ENCODE peak calls at places on chromosomes 4 and X, in eight cellular contexts. One of them, this sample, is unnamed.

GRCh38 chr4:83606898-83607297 is 71.0 kb downstream of the GPAT3 start:
- DNase-seq in AG09309: no peak
- DNase-seq in ascending aorta: no peak
- DNase-seq in GM03348: no peak
- DNase-seq in SK-N-SH: no peak
- DNase-seq in bronchial epithelial cell: no peak
- DNase-seq in effector memory CD8-positive, alpha-beta T cell: no peak
- DNase-seq in stimulated activated CD8-positive, alpha-beta memory T cell treated with anti-CD3 and anti-CD28 coated beads, Interleukin-12 subunit alpha, Interleukin-12 subunit beta, amount 100 ng/mL, for 4 hours: no peak
- DNase-seq in this sample: no peak

GRCh38 chr4:76640252-76640925 is 205.4 kb downstream of the SHROOM3 start:
- DNase-seq in ascending aorta: no peak
- DNase-seq in AG09309: no peak
- DNase-seq in GM03348: no peak
- DNase-seq in effector memory CD8-positive, alpha-beta T cell: no peak
- DNase-seq in bronchial epithelial cell: peak
- DNase-seq in SK-N-SH: no peak
- DNase-seq in stimulated activated CD8-positive, alpha-beta memory T cell treated with anti-CD3 and anti-CD28 coated beads, Interleukin-12 subunit alpha, Interleukin-12 subunit beta, amount 100 ng/mL, for 4 hours: no peak
- DNase-seq in this sample: no peak

GRCh38 chr4:122476745-122477144 is 20.2 kb upstream of the IL2 start:
- DNase-seq in stimulated activated CD8-positive, alpha-beta memory T cell treated with anti-CD3 and anti-CD28 coated beads, Interleukin-12 subunit alpha, Interleukin-12 subunit beta, amount 100 ng/mL, for 4 hours: no peak
- DNase-seq in bronchial epithelial cell: no peak
- DNase-seq in GM03348: no peak
- DNase-seq in SK-N-SH: no peak
- DNase-seq in ascending aorta: no peak
- DNase-seq in AG09309: no peak
- DNase-seq in effector memory CD8-positive, alpha-beta T cell: no peak
- DNase-seq in this sample: no peak

GRCh38 chrX:50712777-50713176 is 101.2 kb downstream of the SHROOM4 start:
- DNase-seq in effector memory CD8-positive, alpha-beta T cell: no peak
- DNase-seq in bronchial epithelial cell: no peak
- DNase-seq in stimulated activated CD8-positive, alpha-beta memory T cell treated with anti-CD3 and anti-CD28 coated beads, Interleukin-12 subunit alpha, Interleukin-12 subunit beta, amount 100 ng/mL, for 4 hours: no peak
- DNase-seq in SK-N-SH: no peak
- DNase-seq in ascending aorta: no peak
- DNase-seq in AG09309: no peak
- DNase-seq in GM03348: no peak
- DNase-seq in this sample: no peak

GRCh38 chr4:88138561-88138960 is 19.9 kb downstream of the ABCG2 start:
- DNase-seq in stimulated activated CD8-positive, alpha-beta memory T cell treated with anti-CD3 and anti-CD28 coated beads, Interleukin-12 subunit alpha, Interleukin-12 subunit beta, amount 100 ng/mL, for 4 hours: no peak
- DNase-seq in bronchial epithelial cell: no peak
- DNase-seq in ascending aorta: no peak
- DNase-seq in SK-N-SH: no peak
- DNase-seq in AG09309: peak
- DNase-seq in effector memory CD8-positive, alpha-beta T cell: no peak
- DNase-seq in GM03348: peak
- DNase-seq in this sample: peak

GRCh38 chrX:13923845-13924244 is 105.8 kb downstream of the GEMIN8 start:
- DNase-seq in effector memory CD8-positive, alpha-beta T cell: no peak
- DNase-seq in ascending aorta: no peak
- DNase-seq in SK-N-SH: no peak
- DNase-seq in bronchial epithelial cell: peak
- DNase-seq in AG09309: no peak
- DNase-seq in stimulated activated CD8-positive, alpha-beta memory T cell treated with anti-CD3 and anti-CD28 coated beads, Interleukin-12 subunit alpha, Interleukin-12 subunit beta, amount 100 ng/mL, for 4 hours: no peak
- DNase-seq in GM03348: no peak
- DNase-seq in this sample: no peak

GRCh38 chrX:136126892-136127406 is 20.4 kb upstream of the FHL1 start:
- DNase-seq in ascending aorta: no peak
- DNase-seq in AG09309: no peak
- DNase-seq in SK-N-SH: peak
- DNase-seq in bronchial epithelial cell: peak
- DNase-seq in effector memory CD8-positive, alpha-beta T cell: no peak
- DNase-seq in stimulated activated CD8-positive, alpha-beta memory T cell treated with anti-CD3 and anti-CD28 coated beads, Interleukin-12 subunit alpha, Interleukin-12 subunit beta, amount 100 ng/mL, for 4 hours: no peak
- DNase-seq in GM03348: no peak
- DNase-seq in this sample: no peak

GRCh38 chr4:31518796-31519250 is 798.7 kb downstream of the PCDH7 start:
- DNase-seq in bronchial epithelial cell: peak
- DNase-seq in AG09309: peak
- DNase-seq in stimulated activated CD8-positive, alpha-beta memory T cell treated with anti-CD3 and anti-CD28 coated beads, Interleukin-12 subunit alpha, Interleukin-12 subunit beta, amount 100 ng/mL, for 4 hours: no peak
- DNase-seq in effector memory CD8-positive, alpha-beta T cell: no peak
- DNase-seq in SK-N-SH: no peak
- DNase-seq in GM03348: peak
- DNase-seq in ascending aorta: no peak
- DNase-seq in this sample: peak

GRCh38 chrX:112520124-112520523 is 159.6 kb downstream of the LHFPL1 start:
- DNase-seq in AG09309: no peak
- DNase-seq in SK-N-SH: no peak
- DNase-seq in effector memory CD8-positive, alpha-beta T cell: no peak
- DNase-seq in stimulated activated CD8-positive, alpha-beta memory T cell treated with anti-CD3 and anti-CD28 coated beads, Interleukin-12 subunit alpha, Interleukin-12 subunit beta, amount 100 ng/mL, for 4 hours: no peak
- DNase-seq in ascending aorta: no peak
- DNase-seq in GM03348: no peak
- DNase-seq in bronchial epithelial cell: no peak
- DNase-seq in this sample: no peak

GRCh38 chr4:120865985-120866384 is 56.5 kb downstream of the PRDM5 start:
- DNase-seq in AG09309: no peak
- DNase-seq in bronchial epithelial cell: peak
- DNase-seq in ascending aorta: no peak
- DNase-seq in stimulated activated CD8-positive, alpha-beta memory T cell treated with anti-CD3 and anti-CD28 coated beads, Interleukin-12 subunit alpha, Interleukin-12 subunit beta, amount 100 ng/mL, for 4 hours: no peak
- DNase-seq in effector memory CD8-positive, alpha-beta T cell: no peak
- DNase-seq in GM03348: no peak
- DNase-seq in SK-N-SH: no peak
- DNase-seq in this sample: no peak

GRCh38 chr4:114040319-114041116 is 61.1 kb upstream of the ARSJ start:
- DNase-seq in stimulated activated CD8-positive, alpha-beta memory T cell treated with anti-CD3 and anti-CD28 coated beads, Interleukin-12 subunit alpha, Interleukin-12 subunit beta, amount 100 ng/mL, for 4 hours: no peak
- DNase-seq in ascending aorta: no peak
- DNase-seq in GM03348: peak
- DNase-seq in AG09309: no peak
- DNase-seq in effector memory CD8-positive, alpha-beta T cell: no peak
- DNase-seq in SK-N-SH: peak
- DNase-seq in bronchial epithelial cell: no peak
- DNase-seq in this sample: peak

GRCh38 chrX:153864101-153864500 is 21.9 kb downstream of the L1CAM start:
- DNase-seq in SK-N-SH: no peak
- DNase-seq in effector memory CD8-positive, alpha-beta T cell: no peak
- DNase-seq in AG09309: no peak
- DNase-seq in bronchial epithelial cell: no peak
- DNase-seq in GM03348: no peak
- DNase-seq in stimulated activated CD8-positive, alpha-beta memory T cell treated with anti-CD3 and anti-CD28 coated beads, Interleukin-12 subunit alpha, Interleukin-12 subunit beta, amount 100 ng/mL, for 4 hours: no peak
- DNase-seq in ascending aorta: no peak
- DNase-seq in this sample: no peak

GRCh38 chr4:3322059-3322550 is 29.3 kb downstream of the RGS12 start:
- DNase-seq in AG09309: peak
- DNase-seq in stimulated activated CD8-positive, alpha-beta memory T cell treated with anti-CD3 and anti-CD28 coated beads, Interleukin-12 subunit alpha, Interleukin-12 subunit beta, amount 100 ng/mL, for 4 hours: no peak
- DNase-seq in effector memory CD8-positive, alpha-beta T cell: no peak
- DNase-seq in bronchial epithelial cell: no peak
- DNase-seq in GM03348: peak
- DNase-seq in SK-N-SH: no peak
- DNase-seq in ascending aorta: no peak
- DNase-seq in this sample: no peak

GRCh38 chr4:124484940-124485339 is 227.6 kb downstream of the ANKRD50 start:
- DNase-seq in bronchial epithelial cell: no peak
- DNase-seq in ascending aorta: no peak
- DNase-seq in stimulated activated CD8-positive, alpha-beta memory T cell treated with anti-CD3 and anti-CD28 coated beads, Interleukin-12 subunit alpha, Interleukin-12 subunit beta, amount 100 ng/mL, for 4 hours: no peak
- DNase-seq in effector memory CD8-positive, alpha-beta T cell: no peak
- DNase-seq in SK-N-SH: no peak
- DNase-seq in AG09309: no peak
- DNase-seq in GM03348: no peak
- DNase-seq in this sample: no peak

GRCh38 chr4:141807501-141807900 is 171.1 kb downstream of the IL15 start:
- DNase-seq in AG09309: no peak
- DNase-seq in stimulated activated CD8-positive, alpha-beta memory T cell treated with anti-CD3 and anti-CD28 coated beads, Interleukin-12 subunit alpha, Interleukin-12 subunit beta, amount 100 ng/mL, for 4 hours: no peak
- DNase-seq in ascending aorta: no peak
- DNase-seq in effector memory CD8-positive, alpha-beta T cell: no peak
- DNase-seq in bronchial epithelial cell: peak
- DNase-seq in GM03348: no peak
- DNase-seq in SK-N-SH: no peak
- DNase-seq in this sample: peak

GRCh38 chrX:136205882-136206281 is 45.3 kb downstream of the MAP7D3 start:
- DNase-seq in bronchial epithelial cell: no peak
- DNase-seq in SK-N-SH: no peak
- DNase-seq in AG09309: no peak
- DNase-seq in GM03348: no peak
- DNase-seq in effector memory CD8-positive, alpha-beta T cell: no peak
- DNase-seq in ascending aorta: no peak
- DNase-seq in stimulated activated CD8-positive, alpha-beta memory T cell treated with anti-CD3 and anti-CD28 coated beads, Interleukin-12 subunit alpha, Interleukin-12 subunit beta, amount 100 ng/mL, for 4 hours: no peak
- DNase-seq in this sample: no peak

GRCh38 chrX:119004920-119005524 is 30.6 kb downstream of the LONRF3 start:
- DNase-seq in GM03348: peak
- DNase-seq in SK-N-SH: peak
- DNase-seq in AG09309: no peak
- DNase-seq in stimulated activated CD8-positive, alpha-beta memory T cell treated with anti-CD3 and anti-CD28 coated beads, Interleukin-12 subunit alpha, Interleukin-12 subunit beta, amount 100 ng/mL, for 4 hours: peak
- DNase-seq in effector memory CD8-positive, alpha-beta T cell: peak
- DNase-seq in ascending aorta: no peak
- DNase-seq in bronchial epithelial cell: peak
- DNase-seq in this sample: peak

GRCh38 chrX:17459596-17459995 is 84.6 kb downstream of the NHS start:
- DNase-seq in AG09309: peak
- DNase-seq in bronchial epithelial cell: peak
- DNase-seq in GM03348: peak
- DNase-seq in effector memory CD8-positive, alpha-beta T cell: no peak
- DNase-seq in SK-N-SH: no peak
- DNase-seq in ascending aorta: no peak
- DNase-seq in stimulated activated CD8-positive, alpha-beta memory T cell treated with anti-CD3 and anti-CD28 coated beads, Interleukin-12 subunit alpha, Interleukin-12 subunit beta, amount 100 ng/mL, for 4 hours: no peak
- DNase-seq in this sample: peak

GRCh38 chr4:16123356-16124084 is 39.7 kb upstream of the PROM1 start:
- DNase-seq in GM03348: no peak
- DNase-seq in SK-N-SH: no peak
- DNase-seq in bronchial epithelial cell: no peak
- DNase-seq in AG09309: no peak
- DNase-seq in ascending aorta: no peak
- DNase-seq in stimulated activated CD8-positive, alpha-beta memory T cell treated with anti-CD3 and anti-CD28 coated beads, Interleukin-12 subunit alpha, Interleukin-12 subunit beta, amount 100 ng/mL, for 4 hours: no peak
- DNase-seq in effector memory CD8-positive, alpha-beta T cell: no peak
- DNase-seq in this sample: no peak

GRCh38 chr4:7124643-7125442 is 57.0 kb upstream of the GRPEL1 start:
- DNase-seq in bronchial epithelial cell: peak
- DNase-seq in GM03348: peak
- DNase-seq in stimulated activated CD8-positive, alpha-beta memory T cell treated with anti-CD3 and anti-CD28 coated beads, Interleukin-12 subunit alpha, Interleukin-12 subunit beta, amount 100 ng/mL, for 4 hours: no peak
- DNase-seq in ascending aorta: no peak
- DNase-seq in AG09309: peak
- DNase-seq in effector memory CD8-positive, alpha-beta T cell: no peak
- DNase-seq in SK-N-SH: no peak
- DNase-seq in this sample: peak

GRCh38 chrX:47564438-47565085 is 3.6 kb downstream of the ARAF start:
- DNase-seq in SK-N-SH: no peak
- DNase-seq in GM03348: no peak
- DNase-seq in bronchial epithelial cell: no peak
- DNase-seq in AG09309: no peak
- DNase-seq in stimulated activated CD8-positive, alpha-beta memory T cell treated with anti-CD3 and anti-CD28 coated beads, Interleukin-12 subunit alpha, Interleukin-12 subunit beta, amount 100 ng/mL, for 4 hours: no peak
- DNase-seq in ascending aorta: no peak
- DNase-seq in effector memory CD8-positive, alpha-beta T cell: no peak
- DNase-seq in this sample: no peak

GRCh38 chr4:186725422-186726149 is 1.9 kb upstream of the FAT1 start:
- DNase-seq in bronchial epithelial cell: peak
- DNase-seq in SK-N-SH: peak
- DNase-seq in AG09309: peak
- DNase-seq in stimulated activated CD8-positive, alpha-beta memory T cell treated with anti-CD3 and anti-CD28 coated beads, Interleukin-12 subunit alpha, Interleukin-12 subunit beta, amount 100 ng/mL, for 4 hours: no peak
- DNase-seq in effector memory CD8-positive, alpha-beta T cell: no peak
- DNase-seq in ascending aorta: no peak
- DNase-seq in GM03348: peak
- DNase-seq in this sample: peak

GRCh38 chrX:56764153-56764974 is 35.3 kb downstream of the NBDY start:
- DNase-seq in AG09309: peak
- DNase-seq in effector memory CD8-positive, alpha-beta T cell: peak
- DNase-seq in GM03348: peak
- DNase-seq in SK-N-SH: peak
- DNase-seq in ascending aorta: no peak
- DNase-seq in bronchial epithelial cell: peak
- DNase-seq in stimulated activated CD8-positive, alpha-beta memory T cell treated with anti-CD3 and anti-CD28 coated beads, Interleukin-12 subunit alpha, Interleukin-12 subunit beta, amount 100 ng/mL, for 4 hours: peak
- DNase-seq in this sample: peak

GRCh38 chrX:87583679-87584078 is 66.1 kb downstream of the KLHL4 start:
- DNase-seq in bronchial epithelial cell: no peak
- DNase-seq in AG09309: no peak
- DNase-seq in effector memory CD8-positive, alpha-beta T cell: no peak
- DNase-seq in GM03348: no peak
- DNase-seq in stimulated activated CD8-positive, alpha-beta memory T cell treated with anti-CD3 and anti-CD28 coated beads, Interleukin-12 subunit alpha, Interleukin-12 subunit beta, amount 100 ng/mL, for 4 hours: no peak
- DNase-seq in ascending aorta: no peak
- DNase-seq in SK-N-SH: peak
- DNase-seq in this sample: peak

GRCh38 chrX:13373807-13374187 is 53.9 kb upstream of the ATXN3L start:
- DNase-seq in SK-N-SH: no peak
- DNase-seq in stimulated activated CD8-positive, alpha-beta memory T cell treated with anti-CD3 and anti-CD28 coated beads, Interleukin-12 subunit alpha, Interleukin-12 subunit beta, amount 100 ng/mL, for 4 hours: no peak
- DNase-seq in GM03348: peak
- DNase-seq in effector memory CD8-positive, alpha-beta T cell: no peak
- DNase-seq in bronchial epithelial cell: peak
- DNase-seq in ascending aorta: no peak
- DNase-seq in AG09309: peak
- DNase-seq in this sample: no peak

GRCh38 chr4:41288254-41288653 is 31.5 kb downstream of the UCHL1 start:
- DNase-seq in ascending aorta: no peak
- DNase-seq in bronchial epithelial cell: no peak
- DNase-seq in SK-N-SH: no peak
- DNase-seq in GM03348: no peak
- DNase-seq in stimulated activated CD8-positive, alpha-beta memory T cell treated with anti-CD3 and anti-CD28 coated beads, Interleukin-12 subunit alpha, Interleukin-12 subunit beta, amount 100 ng/mL, for 4 hours: no peak
- DNase-seq in effector memory CD8-positive, alpha-beta T cell: no peak
- DNase-seq in AG09309: no peak
- DNase-seq in this sample: no peak

GRCh38 chrX:41085105-41085882 is at the start of gene USP9X:
- DNase-seq in AG09309: peak
- DNase-seq in bronchial epithelial cell: peak
- DNase-seq in SK-N-SH: peak
- DNase-seq in GM03348: peak
- DNase-seq in effector memory CD8-positive, alpha-beta T cell: peak
- DNase-seq in stimulated activated CD8-positive, alpha-beta memory T cell treated with anti-CD3 and anti-CD28 coated beads, Interleukin-12 subunit alpha, Interleukin-12 subunit beta, amount 100 ng/mL, for 4 hours: peak
- DNase-seq in ascending aorta: peak
- DNase-seq in this sample: peak

GRCh38 chr4:169823685-169824084 is 65.9 kb upstream of the HPF1 start:
- DNase-seq in ascending aorta: no peak
- DNase-seq in SK-N-SH: no peak
- DNase-seq in bronchial epithelial cell: peak
- DNase-seq in AG09309: no peak
- DNase-seq in GM03348: peak
- DNase-seq in stimulated activated CD8-positive, alpha-beta memory T cell treated with anti-CD3 and anti-CD28 coated beads, Interleukin-12 subunit alpha, Interleukin-12 subunit beta, amount 100 ng/mL, for 4 hours: no peak
- DNase-seq in effector memory CD8-positive, alpha-beta T cell: no peak
- DNase-seq in this sample: peak

GRCh38 chr4:88107406-88108107 is 50.9 kb downstream of the ABCG2 start:
- DNase-seq in GM03348: no peak
- DNase-seq in bronchial epithelial cell: peak
- DNase-seq in effector memory CD8-positive, alpha-beta T cell: no peak
- DNase-seq in ascending aorta: no peak
- DNase-seq in AG09309: no peak
- DNase-seq in SK-N-SH: peak
- DNase-seq in stimulated activated CD8-positive, alpha-beta memory T cell treated with anti-CD3 and anti-CD28 coated beads, Interleukin-12 subunit alpha, Interleukin-12 subunit beta, amount 100 ng/mL, for 4 hours: no peak
- DNase-seq in this sample: peak

GRCh38 chrX:87728459-87728858 is 210.9 kb downstream of the KLHL4 start:
- DNase-seq in stimulated activated CD8-positive, alpha-beta memory T cell treated with anti-CD3 and anti-CD28 coated beads, Interleukin-12 subunit alpha, Interleukin-12 subunit beta, amount 100 ng/mL, for 4 hours: no peak
- DNase-seq in effector memory CD8-positive, alpha-beta T cell: no peak
- DNase-seq in AG09309: no peak
- DNase-seq in SK-N-SH: no peak
- DNase-seq in GM03348: no peak
- DNase-seq in ascending aorta: no peak
- DNase-seq in bronchial epithelial cell: no peak
- DNase-seq in this sample: no peak

GRCh38 chr4:139552908-139553307 is 3.1 kb downstream of the SETD7 start:
- DNase-seq in GM03348: no peak
- DNase-seq in AG09309: no peak
- DNase-seq in bronchial epithelial cell: no peak
- DNase-seq in effector memory CD8-positive, alpha-beta T cell: no peak
- DNase-seq in SK-N-SH: no peak
- DNase-seq in stimulated activated CD8-positive, alpha-beta memory T cell treated with anti-CD3 and anti-CD28 coated beads, Interleukin-12 subunit alpha, Interleukin-12 subunit beta, amount 100 ng/mL, for 4 hours: no peak
- DNase-seq in ascending aorta: no peak
- DNase-seq in this sample: no peak

GRCh38 chr4:59671037-59671436 is 1529.1 kb upstream of the ADGRL3 start:
- DNase-seq in AG09309: no peak
- DNase-seq in ascending aorta: no peak
- DNase-seq in SK-N-SH: no peak
- DNase-seq in stimulated activated CD8-positive, alpha-beta memory T cell treated with anti-CD3 and anti-CD28 coated beads, Interleukin-12 subunit alpha, Interleukin-12 subunit beta, amount 100 ng/mL, for 4 hours: no peak
- DNase-seq in GM03348: no peak
- DNase-seq in bronchial epithelial cell: no peak
- DNase-seq in effector memory CD8-positive, alpha-beta T cell: no peak
- DNase-seq in this sample: peak